ENCODE peak calls at places on chromosomes 6 and 20, in ten cellular contexts. F, V, H, J, B, N, K, R, C and S are unnamed samples.

GRCh38 chr6:146948790-146949342 is 255.4 kb upstream of the STXBP5 start:
- DNase-seq in B (no peak), H (no peak), N (no peak), F (no peak), V (no peak), C (no peak), J (no peak), R (no peak), K (no peak), S (no peak)

GRCh38 chr6:73062837-73063236 is 162.5 kb downstream of the KHDC1L start:
- DNase-seq in K (no peak), J (no peak), V (no peak), H (no peak), R (no peak), B (no peak), F (peak; percentile 30), N (no peak), C (no peak), S (peak; percentile 17)

GRCh38 chr6:20338160-20338559 is 63.5 kb upstream of the E2F3 start:
- DNase-seq in C (no peak), V (no peak), N (no peak), F (no peak), K (no peak), R (no peak), B (no peak), H (no peak), J (no peak), S (no peak)

GRCh38 chr6:125793863-125794262 is 3.1 kb downstream of the NCOA7 start:
- DNase-seq in F (no peak), H (no peak), V (peak; percentile 23), B (no peak), N (no peak), K (no peak), J (no peak), R (no peak), C (no peak), S (no peak)

GRCh38 chr6:82068721-82069120 is 178.8 kb downstream of the IBTK start:
- DNase-seq in V (no peak), B (no peak), F (no peak), C (no peak), K (no peak), R (no peak), N (no peak), H (no peak), J (no peak), S (no peak)

GRCh38 chr6:110781522-110782200 is 33.6 kb downstream of the CDK19 start:
- DNase-seq in F (peak; percentile 23), K (no peak), R (no peak), J (no peak), V (no peak), N (no peak), C (no peak), B (no peak), H (no peak), S (no peak)

GRCh38 chr6:41039060-41039998 is at the start of gene UNC5CL:
- DNase-seq in B (no peak), K (peak; percentile 62), R (peak; percentile 64), N (peak; percentile 72), J (peak; percentile 33), C (peak; percentile 38), V (peak; percentile 66), F (no peak), H (no peak), S (peak; percentile 31)

GRCh38 chr6:43835872-43836419 is 65.9 kb downstream of the VEGFA start:
- DNase-seq in H (no peak), C (no peak), N (no peak), K (no peak), B (no peak), R (no peak), J (no peak), F (no peak), V (no peak), S (no peak)

GRCh38 chr20:3995067-3995748 is 20.1 kb downstream of the RNF24 start:
- DNase-seq in J (no peak), C (no peak), H (no peak), F (peak; percentile 40), B (no peak), K (no peak), V (no peak), N (no peak), R (no peak), S (peak; percentile 55)

GRCh38 chr6:75201901-75202672 is 3.8 kb downstream of the COL12A1 start:
- DNase-seq in N (no peak), F (peak; percentile 58), C (no peak), R (no peak), K (peak; percentile 71), B (no peak), V (no peak), J (peak; percentile 14), H (no peak), S (no peak)

GRCh38 chr6:130426078-130426726 is 60.4 kb downstream of the TMEM200A start:
- DNase-seq in H (no peak), B (no peak), V (no peak), N (no peak), R (no peak), C (no peak), J (no peak), F (peak; percentile 62), K (no peak), S (peak; percentile 35)

GRCh38 chr20:20528896-20529295 is 161.0 kb downstream of the INSM1 start:
- DNase-seq in K (no peak), B (no peak), R (no peak), N (no peak), C (no peak), F (no peak), J (no peak), V (no peak), H (no peak), S (no peak)

GRCh38 chr6:149064026-149065017 is 253.2 kb upstream of the TAB2 start:
- DNase-seq in C (no peak), B (no peak), N (no peak), F (no peak), R (no peak), K (no peak), H (no peak), J (no peak), V (no peak), S (no peak)

GRCh38 chr6:47168176-47168575 is 126.0 kb upstream of the ADGRF1 start:
- DNase-seq in B (peak; percentile 89), H (no peak), N (no peak), K (peak; percentile 80), F (peak; percentile 97), V (no peak), R (peak; percentile 66), C (no peak), J (no peak), S (peak; percentile 99)

DNA sequence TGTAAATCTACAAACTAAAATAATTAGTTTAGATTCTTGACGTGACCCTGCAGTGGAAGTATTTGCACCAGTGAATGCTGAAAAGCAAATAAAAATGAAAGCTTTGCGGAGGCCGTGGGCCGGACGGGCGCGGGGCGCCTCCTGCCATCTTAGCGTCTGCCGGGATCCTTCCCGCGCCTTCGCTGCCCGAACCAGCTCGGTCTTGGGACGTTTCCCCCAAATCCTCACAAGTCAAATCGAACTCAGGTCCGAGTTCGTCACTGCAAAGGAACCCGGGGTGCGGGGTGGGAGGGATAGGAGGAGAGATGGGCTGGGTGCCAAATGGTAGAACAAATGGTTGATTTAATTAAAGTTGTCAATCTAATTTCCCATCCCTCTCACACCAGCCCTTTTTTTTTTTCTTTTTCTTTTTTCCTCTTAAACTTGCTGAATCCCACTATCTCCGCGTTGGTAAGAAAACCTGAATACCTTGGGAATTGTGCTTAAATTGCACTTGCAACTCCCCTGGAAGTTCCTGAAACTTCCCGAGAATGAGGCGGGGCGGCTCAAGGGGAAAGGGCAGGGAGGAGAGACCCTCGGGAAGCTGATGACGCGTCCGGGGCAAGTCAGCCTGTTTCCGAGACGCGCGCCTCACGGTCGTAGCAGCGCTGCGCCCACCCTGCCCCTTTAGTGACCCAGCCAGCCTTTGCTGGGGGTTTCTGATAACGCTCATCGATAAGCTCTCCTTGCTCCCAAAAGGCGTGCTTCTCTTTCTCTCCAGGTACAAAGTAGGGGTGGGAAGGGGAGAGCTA is 1.7 kb downstream of the GJA1 start:
- DNase-seq in R (peak; percentile 14), B (peak; percentile 11), V (peak; percentile 11), C (peak; percentile 23), F (peak; percentile 68), J (peak; percentile 55), N (no peak), H (peak; percentile 79), K (peak; percentile 72), S (peak; percentile 21)
- TF ChIP-seq CTCF in R (no peak), B (no peak), V (no peak), C (no peak), F (no peak), J (no peak), N (no peak), H (no peak), K (no peak), S (no peak)

GRCh38 chr6:17169291-17169690 is 67.4 kb downstream of the STMND1 start:
- DNase-seq in H (no peak), F (no peak), K (peak; percentile 83), V (no peak), J (no peak), N (no peak), B (peak; percentile 68), R (no peak), C (no peak), S (peak; percentile 56)
- TF ChIP-seq CTCF in H (no peak), F (no peak), K (no peak), V (no peak), J (no peak), N (no peak), B (peak; percentile 32), R (no peak), C (no peak), S (no peak)

DNA sequence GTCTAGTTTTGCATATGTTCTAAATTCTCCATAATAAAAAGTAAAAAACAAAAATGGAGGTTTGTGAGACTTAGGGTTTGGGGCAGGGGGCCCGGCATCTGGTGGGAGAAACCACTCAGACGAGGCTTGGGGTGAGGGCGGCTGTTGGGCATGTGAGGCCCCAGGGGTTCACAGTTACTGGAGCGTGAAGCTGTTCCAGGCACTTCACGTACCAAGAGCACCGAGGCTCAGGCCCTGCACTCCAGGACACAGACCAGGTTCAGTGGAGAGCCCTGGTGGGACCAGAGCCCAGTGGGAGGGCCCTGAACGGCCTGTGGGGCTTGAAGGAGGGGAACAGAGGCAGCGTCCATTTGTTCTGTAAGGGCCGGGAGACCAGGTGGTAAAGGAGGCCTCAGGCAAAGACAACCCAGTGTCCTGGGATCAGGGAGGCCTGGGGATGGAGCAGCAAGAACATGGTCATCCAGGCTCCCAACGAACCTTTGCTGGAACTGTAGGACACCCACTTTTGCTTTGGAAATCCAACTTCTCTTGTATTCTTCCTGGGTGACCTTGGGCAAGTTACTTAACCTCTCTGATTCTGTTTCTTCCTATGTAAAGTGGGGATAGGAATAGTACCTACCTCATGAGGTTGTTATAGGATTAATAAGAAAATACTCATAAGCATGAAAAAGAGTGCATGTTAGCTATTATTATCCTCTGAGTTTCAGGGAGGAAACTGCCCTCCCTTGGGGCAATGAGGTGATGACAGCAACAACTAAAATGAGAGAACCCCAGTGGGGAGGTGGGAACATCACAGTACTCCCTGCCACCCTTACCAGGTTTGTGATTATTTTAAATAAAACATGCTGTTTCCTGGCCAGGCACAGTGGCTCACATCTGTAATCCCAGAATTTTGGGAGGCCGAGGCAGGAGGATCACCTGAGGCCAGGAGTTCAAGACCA is 1.1 kb upstream of the FGD2 start:
- DNase-seq in V (peak; percentile 59), N (peak; percentile 77), F (no peak), R (no peak), C (no peak), J (no peak), B (no peak), K (no peak), H (no peak), S (no peak)
- TF ChIP-seq CTCF in V (no peak), N (no peak), F (no peak), R (no peak), C (no peak), J (no peak), B (no peak), K (no peak), H (no peak), S (no peak)

GRCh38 chr6:106710580-106710979 is 81.2 kb downstream of the QRSL1 start:
- DNase-seq in R (no peak), J (no peak), V (no peak), C (no peak), N (no peak), K (no peak), F (no peak), B (no peak), H (no peak), S (no peak)
- TF ChIP-seq CTCF in R (no peak), J (no peak), V (no peak), C (no peak), N (no peak), K (no peak), F (no peak), B (no peak), H (no peak), S (no peak)